ENCODE peak calls at places on chromosomes 11 and 22, in five cellular contexts. H is PC-9, I is BE2C, S is mesothelial cell of epicardium, G is foreskin fibroblast. R is an unnamed sample.

GRCh38 chr11:944711-945470 is 19.2 kb downstream of the AP2A2 start:
- DNase-seq in H (no peak), S (no peak), G (peak; percentile 22), I (no peak), R (no peak)

GRCh38 chr22:43848366-43849171 is 13.7 kb downstream of the SULT4A1 start:
- DNase-seq in G (peak; percentile 19), S (no peak), I (peak; percentile 64), H (no peak), R (no peak)

GRCh38 chr11:852762-853161 is 10.1 kb downstream of the TSPAN4 start:
- DNase-seq in S (no peak), H (no peak), I (no peak), G (no peak), R (no peak)

GRCh38 chr11:77879218-77879617 is 58.3 kb downstream of the AAMDC start:
- DNase-seq in G (no peak), H (no peak), I (peak; percentile 42), S (no peak), R (no peak)

GRCh38 chr11:48000432-48000831 is 20.1 kb downstream of the PTPRJ start:
- DNase-seq in S (no peak), I (no peak), H (no peak), G (no peak), R (no peak)

GRCh38 chr11:17513853-17514252 is 30.4 kb downstream of the USH1C start:
- DNase-seq in G (no peak), H (no peak), S (no peak), I (no peak), R (no peak)

GRCh38 chr22:25021976-25022711 is 69.6 kb downstream of the KIAA1671 start:
- DNase-seq in H (no peak), G (no peak), I (no peak), S (no peak), R (no peak)

GRCh38 chr22:38937036-38937435 is 20.4 kb upstream of the APOBEC3A start:
- DNase-seq in H (no peak), S (no peak), G (no peak), I (no peak), R (no peak)

GRCh38 chr11:2096001-2096918 is 42.9 kb downstream of the IGF2 start:
- DNase-seq in G (peak; percentile 42), I (no peak), S (no peak), H (no peak), R (no peak)

GRCh38 chr11:72932132-72932570 is 117.9 kb downstream of the ATG16L2 start:
- DNase-seq in I (no peak), G (no peak), S (no peak), H (no peak), R (no peak)

GRCh38 chr11:14643697-14644395 is at the start of gene PDE3B:
- DNase-seq in G (peak; percentile 52), S (peak; percentile 24), I (peak; percentile 86), H (no peak), R (peak; percentile 64)

GRCh38 chr11:19187880-19188279 is 13.9 kb downstream of the CSRP3 start:
- DNase-seq in G (no peak), H (no peak), I (no peak), S (no peak), R (no peak)

GRCh38 chr11:31487848-31488247 is 21.6 kb downstream of the IMMP1L start:
- DNase-seq in H (no peak), I (peak; percentile 14), S (no peak), G (peak; percentile 34), R (no peak)

GRCh38 chr11:32081129-32081641 is 9.7 kb upstream of the RCN1 start:
- DNase-seq in G (peak; percentile 83), H (peak; percentile 18), S (no peak), I (no peak), R (no peak)

GRCh38 chr11:10298342-10298741 is 4.3 kb upstream of the SBF2 start:
- DNase-seq in G (peak; percentile 83), S (no peak), I (no peak), H (no peak), R (peak; percentile 77)

GRCh38 chr11:66465371-66466224 is 1.1 kb upstream of the PELI3 start:
- DNase-seq in H (no peak), I (no peak), S (no peak), G (no peak), R (no peak)

GRCh38 chr22:20237480-20238440 is 30.4 kb downstream of the RTN4R start:
- DNase-seq in G (no peak), I (peak; percentile 46), S (no peak), H (no peak), R (no peak)

GRCh38 chr22:40310081-40310770 is 36.1 kb upstream of the ADSL start:
- DNase-seq in S (no peak), H (no peak), G (peak; percentile 91), I (no peak), R (no peak)

GRCh38 chr11:1153951-1154487 is 3.7 kb upstream of the MUC5AC start:
- DNase-seq in S (no peak), H (peak; percentile 90), G (peak; percentile 89), I (no peak), R (peak; percentile 13)

GRCh38 chr11:101975734-101976133 is 59.4 kb upstream of the ANGPTL5 start:
- DNase-seq in I (no peak), S (no peak), H (no peak), G (no peak), R (no peak)

GRCh38 chr11:101974771-101975170 is 58.4 kb upstream of the ANGPTL5 start:
- DNase-seq in I (no peak), G (no peak), H (no peak), S (no peak), R (no peak)

DNA sequence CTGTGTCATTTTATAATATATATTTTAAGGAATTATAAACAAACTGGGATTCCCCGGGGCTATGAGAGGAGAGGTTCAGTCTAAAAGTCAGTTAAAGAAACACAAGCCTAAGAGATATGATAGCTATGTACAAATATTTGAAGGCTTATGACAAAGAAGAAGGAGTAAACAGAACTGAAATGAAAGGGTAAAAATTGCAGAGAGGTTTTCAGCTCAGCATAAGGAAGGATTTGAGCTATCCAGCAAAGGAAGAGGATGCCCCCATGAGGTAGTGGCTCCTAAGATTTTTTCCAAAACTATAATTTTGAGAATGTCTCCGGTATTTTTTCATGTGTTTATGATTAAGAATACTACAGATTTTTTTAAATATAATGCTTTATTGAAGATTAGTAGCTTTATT is 57.9 kb upstream of the ANGPTL5 start:
- DNase-seq in H (no peak), S (no peak), G (peak; percentile 10), I (no peak), R (no peak)
- TF ChIP-seq CTCF in H (no peak), S (no peak), G (peak; percentile 23), I (no peak), R (no peak)

GRCh38 chr11:8070417-8071101 is 10.5 kb upstream of the TUB start:
- DNase-seq in G (no peak), S (no peak), H (no peak), I (no peak), R (peak; percentile 59)
- TF ChIP-seq CTCF in G (peak; percentile 36), S (no peak), H (peak; percentile 45), I (peak; percentile 44), R (peak; percentile 30)

GRCh38 chr22:35756722-35757121 is 39.0 kb downstream of the APOL5 start:
- DNase-seq in S (no peak), G (no peak), H (no peak), I (no peak), R (no peak)

GRCh38 chr22:35766654-35767580 is 49.2 kb downstream of the APOL5 start:
- DNase-seq in I (no peak), H (no peak), G (no peak), S (no peak), R (no peak)

GRCh38 chr22:35758394-35758793 is 40.7 kb downstream of the APOL5 start:
- DNase-seq in S (no peak), H (no peak), G (no peak), I (no peak), R (no peak)

DNA sequence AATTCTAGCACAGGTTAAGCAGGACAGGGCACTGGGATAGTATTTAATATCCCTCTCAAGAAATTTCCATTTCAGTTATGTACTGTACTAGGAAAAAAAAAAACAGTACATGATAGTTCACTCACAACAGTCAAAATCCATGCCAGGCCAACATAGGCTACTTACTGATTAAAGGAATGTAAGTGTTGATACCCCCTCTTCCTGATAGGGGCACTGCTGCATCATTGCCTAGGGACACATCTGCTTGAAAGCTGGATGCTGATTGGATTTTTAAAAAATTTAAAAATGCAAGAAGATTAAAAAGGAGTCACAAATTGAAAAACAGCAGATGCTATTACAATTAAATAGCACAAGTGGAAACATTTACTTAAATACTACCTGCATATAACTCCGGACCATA is 43.4 kb downstream of the APOL5 start:
- DNase-seq in I (no peak), S (no peak), G (no peak), H (no peak), R (no peak)
- TF ChIP-seq CTCF in I (peak; percentile 54), S (no peak), G (peak; percentile 30), H (peak; percentile 43), R (no peak)

GRCh38 chr11:124970925-124971324 is 16.9 kb downstream of the CCDC15 start:
- DNase-seq in S (no peak), I (no peak), G (peak; percentile 42), H (peak; percentile 1), R (no peak)
- TF ChIP-seq CTCF in S (no peak), I (peak; percentile 10), G (no peak), H (peak; percentile 48), R (no peak)

GRCh38 chr11:45209000-45209399 is 62.6 kb downstream of the PRDM11 start:
- DNase-seq in G (no peak), S (no peak), H (no peak), I (no peak), R (no peak)

GRCh38 chr11:45211732-45212131 is 65.3 kb downstream of the PRDM11 start:
- DNase-seq in H (no peak), G (no peak), I (no peak), S (no peak), R (no peak)

GRCh38 chr11:45210846-45211245 is 64.4 kb downstream of the PRDM11 start:
- DNase-seq in G (no peak), S (no peak), I (no peak), H (no peak), R (no peak)

GRCh38 chr11:45209480-45209879 is 63.0 kb downstream of the PRDM11 start:
- DNase-seq in H (no peak), G (no peak), S (no peak), I (no peak), R (no peak)

GRCh38 chr11:45209904-45210699 is 63.7 kb downstream of the PRDM11 start:
- DNase-seq in S (peak; percentile 53), G (peak; percentile 51), I (peak; percentile 12), H (no peak), R (no peak)
- TF ChIP-seq CTCF in S (no peak), G (no peak), I (no peak), H (no peak), R (no peak)

DNA sequence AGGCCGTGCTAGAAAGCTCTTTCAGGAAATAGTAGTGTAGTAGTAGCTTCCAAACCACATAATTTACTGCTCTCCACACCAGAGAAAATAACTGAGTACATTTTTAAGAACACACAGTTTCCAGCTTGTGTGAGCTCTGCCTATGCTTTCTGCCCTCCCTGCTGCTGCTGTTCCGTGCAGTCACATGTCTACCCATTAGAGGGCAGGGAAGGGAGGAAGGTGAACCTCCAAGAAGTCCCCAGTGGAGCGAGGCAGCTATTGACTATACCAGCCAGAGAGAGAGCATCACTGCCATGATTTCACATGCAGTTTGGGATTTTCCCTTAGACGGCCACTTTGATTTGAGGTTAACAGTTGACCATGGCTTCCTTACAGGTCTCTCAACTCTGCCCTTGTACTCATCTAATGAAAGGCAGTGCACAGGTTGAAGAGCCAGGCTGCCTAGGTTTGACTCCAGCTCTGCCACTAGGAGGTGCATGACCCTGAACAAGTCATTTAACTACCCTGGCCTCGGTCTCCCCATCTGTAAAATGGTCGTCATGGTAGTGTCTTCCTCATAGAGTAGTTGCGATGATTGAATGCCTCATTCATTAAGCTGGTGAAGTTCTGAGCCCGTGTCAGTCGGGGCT is 19.7 kb upstream of the CTTN start:
- DNase-seq in I (no peak), S (no peak), G (no peak), H (no peak), R (no peak)
- TF ChIP-seq CTCF in I (peak; percentile 5), S (no peak), G (no peak), H (no peak), R (no peak)